ENCODE peak calls at places on chromosomes 5 and 9, in six cellular contexts. N, A, U, L, H and Y are unnamed samples.

GRCh38 chr5:41083306-41083705 is 12.2 kb upstream of the MROH2B start:
- DNase-seq in N (no peak), H (no peak), L (no peak), U (no peak), A (no peak), Y (no peak)

GRCh38 chr5:143573568-143574170 is 170.2 kb upstream of the NR3C1 start:
- DNase-seq in N (no peak), U (no peak), H (no peak), L (no peak), A (no peak), Y (no peak)

GRCh38 chr9:14346826-14347407 is 33.0 kb upstream of the NFIB start:
- DNase-seq in H (no peak), N (peak; percentile 38), A (no peak), U (no peak), L (no peak), Y (no peak)

GRCh38 chr5:150611026-150611425 is 29.4 kb upstream of the SYNPO start:
- DNase-seq in U (no peak), N (no peak), L (no peak), A (no peak), H (no peak), Y (no peak)

GRCh38 chr9:14671327-14671840 is 21.8 kb downstream of the ZDHHC21 start:
- DNase-seq in H (no peak), L (no peak), U (no peak), N (no peak), A (no peak), Y (no peak)

GRCh38 chr5:133232435-133232834 is 180.6 kb downstream of the HSPA4 start:
- DNase-seq in L (no peak), A (no peak), H (no peak), U (no peak), N (no peak), Y (no peak)

GRCh38 chr5:109234381-109234780 is 175.4 kb downstream of the PJA2 start:
- DNase-seq in H (no peak), L (no peak), N (no peak), U (no peak), A (no peak), Y (no peak)

GRCh38 chr5:94503677-94504076 is 114.7 kb downstream of the KIAA0825 start:
- DNase-seq in A (no peak), L (no peak), U (no peak), N (no peak), H (no peak), Y (no peak)

GRCh38 chr5:139482050-139482889 is at the start of gene STING1:
- DNase-seq in L (peak; percentile 98), H (peak; percentile 91), U (peak; percentile 53), A (peak; percentile 88), N (no peak), Y (no peak)

GRCh38 chr9:76818271-76818670 is 54.0 kb downstream of the PCA3 start:
- DNase-seq in L (peak; percentile 97), U (no peak), N (no peak), H (no peak), A (peak; percentile 24), Y (no peak)

GRCh38 chr5:138138949-138139775 is at the start of gene NME5:
- DNase-seq in L (peak; percentile 1), N (peak; percentile 62), H (peak; percentile 30), U (no peak), A (peak; percentile 25), Y (peak; percentile 62)

GRCh38 chr9:107548298-107549142 is 59.0 kb upstream of the KLF4 start:
- DNase-seq in L (peak; percentile 72), A (peak; percentile 66), H (no peak), N (no peak), U (no peak), Y (no peak)

GRCh38 chr9:133387680-133388079 is 11.5 kb downstream of the STKLD1 start:
- DNase-seq in H (peak; percentile 46), N (no peak), L (no peak), A (no peak), U (no peak), Y (no peak)

GRCh38 chr9:91839926-91840464 is 110.0 kb downstream of the ROR2 start:
- DNase-seq in U (no peak), N (no peak), H (no peak), A (no peak), L (no peak), Y (no peak)

GRCh38 chr5:175696139-175696854 is 38.4 kb downstream of the HRH2 start:
- DNase-seq in L (no peak), U (no peak), A (peak; percentile 49), N (peak; percentile 70), H (no peak), Y (peak; percentile 49)

GRCh38 chr5:90886381-90886780 is 327.8 kb downstream of the ADGRV1 start:
- DNase-seq in L (no peak), U (no peak), H (no peak), N (no peak), A (no peak), Y (no peak)

GRCh38 chr5:147763791-147764525 is 18.6 kb downstream of the JAKMIP2 start:
- DNase-seq in H (no peak), A (no peak), U (no peak), L (peak; percentile 1), N (no peak), Y (no peak)

GRCh38 chr9:107768224-107768623 is 278.7 kb upstream of the KLF4 start:
- DNase-seq in A (no peak), L (no peak), H (no peak), N (peak; percentile 64), U (no peak), Y (no peak)

GRCh38 chr5:137856916-137857862 is 10.5 kb upstream of the MYOT start:
- DNase-seq in L (no peak), N (no peak), U (no peak), H (no peak), A (no peak), Y (no peak)

GRCh38 chr9:138103111-138103823 is 225.7 kb downstream of the CACNA1B start:
- DNase-seq in N (no peak), L (no peak), A (no peak), H (peak; percentile 5), U (no peak), Y (no peak)

GRCh38 chr5:65837139-65837538 is 89.2 kb upstream of the ERBIN start:
- DNase-seq in L (peak; percentile 85), H (no peak), U (no peak), A (no peak), N (no peak), Y (no peak)

GRCh38 chr5:42912184-42912766 is 100.6 kb upstream of the SELENOP start:
- DNase-seq in H (no peak), L (peak; percentile 39), U (no peak), N (peak; percentile 22), A (peak; percentile 32), Y (no peak)

GRCh38 chr5:113682497-113683136 is 169.1 kb downstream of the YTHDC2 start:
- DNase-seq in A (no peak), H (no peak), L (no peak), U (no peak), N (no peak), Y (no peak)

GRCh38 chr5:14410068-14410941 is 171.3 kb upstream of the OTULINL start:
- DNase-seq in H (no peak), N (no peak), L (no peak), U (no peak), A (no peak), Y (no peak)

GRCh38 chr5:38940230-38940858 is 94.5 kb downstream of the OSMR start:
- DNase-seq in N (no peak), A (no peak), H (no peak), U (no peak), L (no peak), Y (no peak)

GRCh38 chr5:83464261-83464660 is 7.3 kb upstream of the VCAN start:
- DNase-seq in N (no peak), L (no peak), H (no peak), U (no peak), A (no peak), Y (no peak)

GRCh38 chr9:124776952-124777645 is at the start of gene OLFML2A:
- DNase-seq in H (no peak), U (no peak), A (no peak), N (peak; percentile 57), L (no peak), Y (peak; percentile 31)

GRCh38 chr5:6837519-6838110 is 124.4 kb downstream of the TENT4A start:
- DNase-seq in H (no peak), A (no peak), L (no peak), U (no peak), N (peak; percentile 65), Y (peak; percentile 35)
- TF ChIP-seq CTCF in H (peak; percentile 14), A (no peak), L (peak; percentile 63), U (peak; percentile 19), N (peak; percentile 56), Y (peak; percentile 59)

GRCh38 chr5:56669534-56670483 is 145.5 kb upstream of the MAP3K1 start:
- DNase-seq in U (peak; percentile 20), H (peak; percentile 82), L (no peak), A (peak; percentile 35), N (no peak), Y (no peak)

GRCh38 chr5:56673171-56673570 is 142.2 kb upstream of the MAP3K1 start:
- DNase-seq in A (no peak), N (no peak), U (no peak), H (no peak), L (no peak), Y (no peak)

GRCh38 chr5:56671571-56671970 is 143.8 kb upstream of the MAP3K1 start:
- DNase-seq in A (no peak), U (no peak), H (no peak), L (no peak), N (no peak), Y (no peak)

GRCh38 chr5:56668996-56669395 is 146.4 kb upstream of the MAP3K1 start:
- DNase-seq in N (no peak), U (no peak), A (no peak), L (no peak), H (peak; percentile 58), Y (no peak)

DNA sequence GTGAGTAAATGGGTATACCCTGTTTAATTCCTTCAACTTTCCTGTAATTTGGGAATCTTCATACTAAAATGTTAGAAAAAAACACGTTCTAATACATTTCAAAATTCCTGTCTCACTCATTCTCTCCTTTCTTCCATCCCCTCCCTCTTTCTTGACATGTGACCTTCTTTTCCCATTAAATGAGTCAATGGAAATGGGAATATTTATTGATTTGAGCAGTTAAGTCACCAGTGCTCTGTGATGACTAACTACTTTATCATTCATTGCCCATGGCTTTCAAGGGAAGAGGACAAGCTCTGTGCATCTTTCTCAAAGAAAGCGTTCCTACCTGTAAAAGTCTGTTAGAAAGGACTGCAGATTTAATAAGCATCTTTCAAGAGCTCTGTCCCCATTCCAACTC is 144.4 kb upstream of the MAP3K1 start:
- DNase-seq in U (no peak), N (no peak), L (no peak), H (no peak), A (no peak), Y (no peak)
- TF ChIP-seq CTCF in U (no peak), N (no peak), L (no peak), H (no peak), A (no peak), Y (no peak)

GRCh38 chr5:162456096-162456495 is 388.5 kb downstream of the GABRG2 start:
- DNase-seq in L (no peak), U (no peak), N (no peak), A (no peak), H (no peak), Y (no peak)
- TF ChIP-seq CTCF in L (no peak), U (no peak), N (no peak), A (no peak), H (no peak), Y (no peak)

DNA sequence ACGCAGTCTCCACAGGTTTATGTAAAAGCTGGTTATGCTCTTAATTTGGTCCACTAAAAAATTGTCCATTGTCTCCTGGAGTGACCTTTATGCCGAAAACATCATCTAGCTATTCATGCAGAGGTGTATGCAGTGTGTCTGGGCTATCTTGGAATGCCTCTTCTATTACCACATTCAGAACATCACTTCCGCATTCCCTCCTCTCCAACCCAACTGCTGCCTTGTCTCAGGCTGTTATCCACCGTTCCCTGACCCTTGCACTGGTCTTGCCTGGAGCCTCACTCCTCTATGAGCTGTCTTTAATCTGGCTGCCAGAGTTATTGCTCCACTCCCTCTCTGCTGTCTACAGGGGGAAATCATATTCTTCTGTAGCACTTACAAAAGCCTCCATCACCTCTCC is 214.1 kb upstream of the ANKRD55 start:
- DNase-seq in U (no peak), H (no peak), N (no peak), A (peak; percentile 52), L (no peak), Y (no peak)
- TF ChIP-seq CTCF in U (no peak), H (no peak), N (no peak), A (no peak), L (no peak), Y (no peak)